ENCODE peak calls at places on chromosomes 12 and 14, in nine cellular contexts. Z, G, V, R, H, U, C, X and D are unnamed samples.

GRCh38 chr14:54257424-54257823 is 139.4 kb upstream of the CDKN3 start:
- DNase-seq in X (no peak), C (no peak), H (no peak), V (no peak), Z (no peak), G (no peak), U (no peak), R (no peak), D (no peak)

GRCh38 chr12:52630609-52631200 is 12.3 kb upstream of the KRT73 start:
- DNase-seq in U (no peak), H (no peak), Z (no peak), C (no peak), G (no peak), V (no peak), R (no peak), X (no peak), D (no peak)

GRCh38 chr12:48334807-48335206 is 15.9 kb downstream of the ZNF641 start:
- DNase-seq in V (no peak), X (no peak), U (no peak), Z (no peak), H (no peak), C (no peak), R (no peak), G (no peak), D (no peak)

GRCh38 chr12:109461049-109461845 is 15.9 kb downstream of the KCTD10 start:
- DNase-seq in H (no peak), U (no peak), V (peak), Z (no peak), C (peak), G (no peak), R (no peak), X (no peak), D (no peak)

GRCh38 chr14:54003064-54003463 is 46.4 kb upstream of the BMP4 start:
- DNase-seq in H (no peak), X (no peak), G (no peak), R (no peak), V (no peak), U (no peak), C (peak), Z (no peak), D (no peak)

GRCh38 chr12:29455087-29455486 is 42.4 kb downstream of the OVCH1 start:
- DNase-seq in Z (no peak), X (no peak), G (no peak), H (no peak), V (no peak), R (no peak), U (no peak), C (no peak), D (no peak)

GRCh38 chr14:55976619-55977018 is 141.6 kb upstream of the PELI2 start:
- DNase-seq in R (no peak), H (no peak), U (no peak), C (no peak), Z (no peak), V (no peak), X (no peak), G (no peak), D (no peak)

GRCh38 chr12:1533602-1534304 is 60.6 kb downstream of the FBXL14 start:
- DNase-seq in U (no peak), V (no peak), X (no peak), Z (no peak), C (peak), R (no peak), H (no peak), G (no peak), D (no peak)

GRCh38 chr12:53287741-53288216 is 7.6 kb upstream of the PFDN5 start:
- DNase-seq in G (no peak), V (peak), R (peak), C (peak), U (peak), X (peak), Z (peak), H (peak), D (peak)

GRCh38 chr14:102775855-102776760 is 1.1 kb upstream of the TRAF3 start:
- DNase-seq in R (no peak), C (peak), Z (no peak), G (no peak), V (peak), H (peak), U (peak), X (peak), D (no peak)

GRCh38 chr12:46774011-46774633 is 51.7 kb downstream of the SLC38A4 start:
- DNase-seq in X (no peak), U (no peak), Z (no peak), R (no peak), C (peak), V (no peak), G (no peak), H (no peak), D (no peak)

GRCh38 chr12:108907861-108908302 is 28.0 kb downstream of the DAO start:
- DNase-seq in H (no peak), R (no peak), U (no peak), X (no peak), G (no peak), V (no peak), C (no peak), Z (no peak), D (no peak)

GRCh38 chr14:91417983-91418386 is 365 bp upstream of the CCDC88C start:
- DNase-seq in Z (peak), H (peak), X (no peak), R (no peak), G (no peak), C (peak), U (peak), V (no peak), D (peak)

GRCh38 chr14:69769623-69770022 is 2.7 kb downstream of the SRSF5 start:
- DNase-seq in G (no peak), H (no peak), X (no peak), C (no peak), V (no peak), U (no peak), Z (no peak), R (no peak), D (no peak)

GRCh38 chr12:106096376-106096775 is 42.4 kb downstream of the NUAK1 start:
- DNase-seq in U (peak), V (no peak), X (peak), G (no peak), Z (no peak), R (no peak), C (no peak), H (no peak), D (peak)

GRCh38 chr12:122943196-122943595 is 23.1 kb downstream of the ABCB9 start:
- DNase-seq in C (no peak), G (no peak), Z (no peak), H (no peak), V (peak), R (no peak), U (no peak), X (no peak), D (no peak)

GRCh38 chr14:100049220-100049619 is 16.0 kb upstream of the EVL start:
- DNase-seq in G (no peak), X (no peak), Z (no peak), C (peak), V (no peak), R (no peak), H (no peak), U (no peak), D (no peak)

GRCh38 chr14:99612737-99613330 is 8.8 kb upstream of the CCDC85C start:
- DNase-seq in R (no peak), H (no peak), X (no peak), U (no peak), C (peak), V (no peak), Z (no peak), G (no peak), D (no peak)

GRCh38 chr14:103562385-103563088 is at the start of the genes BAG5 and COA8:
- DNase-seq in V (peak), Z (peak), G (no peak), U (peak), H (peak), X (peak), R (peak), C (peak), D (peak)

GRCh38 chr12:67705394-67706370 is 57.1 kb downstream of the DYRK2 start:
- DNase-seq in R (no peak), U (no peak), Z (no peak), G (peak), C (peak), H (no peak), X (no peak), V (peak), D (no peak)

GRCh38 chr12:76688001-76688400 is 75.9 kb upstream of the ZDHHC17 start:
- DNase-seq in Z (no peak), R (no peak), G (no peak), X (no peak), C (peak), V (no peak), H (no peak), U (no peak), D (no peak)

GRCh38 chr12:76685246-76685678 is 78.7 kb upstream of the ZDHHC17 start:
- DNase-seq in X (peak), C (peak), V (peak), H (no peak), U (no peak), R (peak), G (no peak), Z (no peak), D (peak)

GRCh38 chr12:76694369-76694768 is 69.5 kb upstream of the ZDHHC17 start:
- DNase-seq in H (no peak), U (no peak), X (peak), V (no peak), Z (no peak), G (no peak), R (no peak), C (no peak), D (peak)

GRCh38 chr12:76690916-76691700 is 72.8 kb upstream of the ZDHHC17 start:
- DNase-seq in G (no peak), X (no peak), H (no peak), V (no peak), U (no peak), R (no peak), C (no peak), Z (no peak), D (no peak)

GRCh38 chr12:76688627-76689026 is 75.3 kb upstream of the ZDHHC17 start:
- DNase-seq in V (no peak), G (no peak), X (no peak), U (no peak), H (no peak), C (no peak), R (no peak), Z (no peak), D (no peak)
- TF ChIP-seq CTCF in V (no peak), G (peak), X (peak), U (no peak), H (no peak), C (peak), R (no peak), Z (no peak), D (no peak)

GRCh38 chr12:4809013-4809448 is 88.8 kb downstream of the GALNT8 start:
- DNase-seq in V (peak), R (no peak), C (no peak), Z (peak), U (no peak), X (no peak), H (no peak), G (no peak), D (peak)
- H3K4me3 ChIP-seq in V (peak), R (peak), C (no peak), Z (peak), U (peak), X (no peak), H (no peak), G (no peak), D (peak)

DNA sequence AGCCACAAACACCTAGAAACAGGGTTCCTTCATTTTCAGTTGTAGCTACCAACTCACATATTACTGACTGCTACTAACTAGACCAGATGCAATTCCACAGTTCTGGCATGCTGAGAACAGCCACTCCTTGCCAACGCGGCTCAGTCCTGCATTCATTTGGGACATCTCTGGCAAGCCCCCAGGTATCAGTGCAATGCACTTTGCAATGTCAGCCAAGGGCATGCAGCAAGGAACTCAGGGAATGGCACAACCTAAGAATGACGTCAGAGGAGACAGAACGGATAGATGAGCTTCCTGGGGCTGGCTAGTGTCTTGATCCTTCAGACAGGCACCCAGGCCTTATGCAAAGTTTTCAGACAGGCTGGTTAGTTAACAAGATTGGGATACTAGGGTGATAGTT is 29.6 kb downstream of the MAP3K9 start:
- DNase-seq in R (no peak), C (no peak), Z (no peak), G (no peak), U (no peak), X (peak), H (no peak), V (peak), D (peak)
- TF ChIP-seq CTCF in R (no peak), C (no peak), Z (no peak), G (no peak), U (no peak), X (no peak), H (no peak), V (no peak), D (no peak)

GRCh38 chr12:112978163-112979081 is at the start of gene OAS2:
- DNase-seq in X (peak), G (peak), H (peak), C (peak), U (peak), R (peak), V (peak), Z (no peak), D (peak)

GRCh38 chr12:112974904-112975303 is 3.4 kb upstream of the OAS2 start:
- DNase-seq in C (no peak), X (no peak), V (no peak), H (no peak), Z (no peak), U (no peak), G (no peak), R (no peak), D (no peak)

GRCh38 chr12:112977139-112977538 is 1.2 kb upstream of the OAS2 start:
- DNase-seq in R (no peak), X (no peak), G (no peak), H (no peak), U (no peak), Z (no peak), C (no peak), V (no peak), D (no peak)

GRCh38 chr12:112979281-112979680 is 962 bp downstream of the OAS2 start:
- DNase-seq in V (no peak), X (no peak), H (no peak), C (no peak), U (peak), R (no peak), G (no peak), Z (no peak), D (no peak)

DNA sequence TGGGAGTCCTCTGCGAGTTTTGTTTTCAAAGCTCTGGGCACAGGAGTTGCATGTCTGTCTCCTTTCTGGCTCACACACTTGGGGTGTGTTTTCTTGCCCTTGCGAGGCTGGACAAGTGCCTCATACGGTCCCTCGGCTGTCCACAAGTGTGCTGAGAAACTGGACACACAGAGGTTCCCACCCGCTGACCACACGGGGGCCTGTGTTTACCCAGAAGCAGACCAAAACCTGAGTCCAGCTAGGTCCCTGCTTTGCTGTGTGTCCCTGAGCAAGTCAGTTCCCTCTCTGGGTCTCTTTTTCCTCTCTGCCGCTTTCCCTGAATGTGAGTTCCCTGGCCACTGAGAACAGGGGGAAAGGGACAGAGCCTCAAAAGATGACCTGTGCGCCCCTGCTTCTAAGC is 678 bp upstream of the OAS2 start:
- DNase-seq in X (no peak), Z (no peak), U (no peak), C (no peak), G (no peak), V (no peak), R (no peak), H (no peak), D (no peak)
- H3K4me3 ChIP-seq in X (no peak), Z (no peak), U (peak), C (no peak), G (peak), V (peak), R (no peak), H (no peak), D (peak)

DNA sequence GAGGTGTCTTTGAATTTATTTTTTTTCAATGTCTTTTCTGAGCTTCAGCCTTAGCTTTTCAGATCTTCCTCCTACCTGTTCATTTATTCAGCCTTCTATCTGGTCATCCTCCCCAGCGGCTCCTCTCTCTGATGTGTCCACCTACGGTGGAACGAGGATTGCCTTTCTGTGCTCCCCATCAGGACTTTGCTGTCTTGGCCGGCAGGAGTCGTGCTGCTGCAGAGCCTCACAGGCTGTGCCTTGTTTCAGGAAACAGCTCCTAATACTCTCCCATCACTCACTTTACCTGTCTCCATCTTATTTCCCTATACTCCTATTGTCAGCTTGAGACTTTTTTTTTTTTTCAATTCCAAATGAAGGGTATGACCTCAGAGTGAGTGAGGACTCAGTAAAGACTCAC is 76.9 kb downstream of the KICS2 start:
- DNase-seq in G (no peak), U (no peak), V (no peak), Z (no peak), C (no peak), X (no peak), R (no peak), H (no peak), D (no peak)
- TF ChIP-seq CTCF in G (no peak), U (no peak), V (no peak), Z (no peak), C (no peak), X (no peak), R (no peak), H (no peak), D (no peak)

DNA sequence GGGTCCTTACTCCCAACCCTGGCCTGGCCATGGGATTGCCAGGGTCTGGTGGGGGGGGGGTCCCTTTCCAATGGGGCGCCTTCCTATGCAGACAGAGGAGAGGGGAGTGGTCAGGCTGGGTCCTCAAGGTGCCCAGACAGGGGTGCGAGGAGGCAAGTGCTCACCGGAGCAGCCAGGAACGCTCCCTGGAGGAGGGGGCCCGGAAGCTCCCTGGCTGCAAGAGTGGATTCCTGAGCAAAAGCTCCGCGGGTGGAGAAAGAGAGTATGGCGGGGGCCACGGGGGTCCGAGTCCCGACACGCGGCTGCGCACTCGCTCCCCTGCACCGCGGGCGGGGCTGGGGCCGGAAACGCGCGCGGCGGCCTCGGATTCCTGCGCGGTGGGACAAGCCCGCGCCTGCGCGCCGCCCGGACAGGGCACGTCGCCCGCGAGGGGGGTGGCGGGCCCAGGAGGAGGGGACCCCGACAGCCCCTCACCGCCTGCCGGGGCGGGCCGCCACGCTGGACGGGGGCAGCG is 27.7 kb upstream of the GPR132 start:
- DNase-seq in H (peak), C (peak), X (peak), V (peak), G (no peak), R (peak), Z (peak), U (peak), D (peak)
- H3K4me3 ChIP-seq in H (peak), C (peak), X (no peak), V (peak), G (peak), R (peak), Z (peak), U (peak), D (peak)

DNA sequence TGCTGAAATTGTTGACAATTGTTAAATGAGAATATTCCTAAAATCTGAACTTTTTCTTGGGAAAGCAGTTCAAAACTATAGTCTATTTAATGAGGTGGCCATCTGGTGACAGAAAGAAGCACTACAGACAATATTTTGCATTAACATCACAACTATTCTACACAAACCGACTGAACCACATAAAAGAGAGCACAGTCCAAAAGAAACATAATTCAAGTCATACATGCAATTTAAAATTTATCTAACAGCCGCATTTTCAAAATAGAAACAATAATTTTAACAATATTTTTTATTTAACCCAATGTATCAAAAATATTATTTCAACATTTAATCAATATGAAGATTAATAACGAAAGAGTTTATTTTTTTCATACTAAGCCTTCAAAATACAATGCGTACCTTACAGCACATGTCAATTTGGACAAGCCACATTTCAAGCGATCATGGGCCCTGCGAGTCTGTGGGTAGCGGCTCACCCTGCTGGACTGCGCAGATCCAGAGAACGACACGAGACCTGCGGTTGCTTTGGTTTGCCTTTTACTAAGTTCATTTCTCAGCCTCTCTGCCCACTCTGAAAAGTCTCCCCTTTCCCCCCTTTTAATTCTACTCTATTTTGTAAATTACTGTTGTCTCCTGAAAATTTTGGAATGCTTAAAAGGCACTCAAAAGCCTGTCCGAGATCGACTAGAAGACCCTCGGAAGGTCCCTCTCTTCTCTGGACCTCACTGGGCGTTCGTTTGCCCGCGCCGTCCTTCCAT is 941 bp upstream of the LRRC9 start:
- DNase-seq in C (peak), G (no peak), Z (peak), U (no peak), R (no peak), V (no peak), X (peak), H (no peak), D (peak)
- TF ChIP-seq CTCF in C (peak), G (peak), Z (peak), U (peak), R (no peak), V (peak), X (peak), H (no peak), D (peak)